ENCODE peak calls at places on chromosome 2, in seven cellular contexts. W is fibroblast of pulmonary artery, X is IMR-90, B is Calu3, Q is spleen, J is HFF-Myc, C is mucosa of descending colon. V is an unnamed sample.

GRCh38 chr2:10538224-10538894 is 90.2 kb upstream of the ODC1 start:
- DNase-seq in W (peak; percentile 44), X (peak; percentile 78), B (no peak), Q (peak; percentile 21), J (no peak), C (no peak), V (peak; percentile 21)

GRCh38 chr2:72921866-72922265 is 4.5 kb downstream of the EMX1 start:
- DNase-seq in W (no peak), X (no peak), B (no peak), Q (no peak), J (no peak), C (no peak), V (no peak)

GRCh38 chr2:128388414-128389032 is 69.9 kb upstream of the HS6ST1 start:
- DNase-seq in W (no peak), X (peak; percentile 16), B (no peak), Q (peak; percentile 63), J (no peak), C (peak; percentile 2), V (peak; percentile 53)

GRCh38 chr2:105895995-105896764 is 151.5 kb downstream of the NCK2 start:
- DNase-seq in W (no peak), X (no peak), B (no peak), Q (no peak), J (no peak), C (no peak), V (no peak)

GRCh38 chr2:62287895-62288589 is 92.1 kb downstream of the B3GNT2 start:
- DNase-seq in W (peak; percentile 39), X (no peak), B (peak; percentile 86), Q (no peak), J (peak; percentile 33), C (peak; percentile 77), V (peak; percentile 40)

GRCh38 chr2:167964650-167965404 is 282.6 kb downstream of the STK39 start:
- DNase-seq in W (peak; percentile 33), X (peak; percentile 18), B (no peak), Q (no peak), J (no peak), C (no peak), V (no peak)

GRCh38 chr2:235747868-235748144 is 254.0 kb downstream of the AGAP1 start:
- DNase-seq in W (peak; percentile 5), X (no peak), B (peak; percentile 21), Q (no peak), J (no peak), C (no peak), V (peak; percentile 18)

GRCh38 chr2:223998983-223999382 is 40.1 kb downstream of the SERPINE2 start:
- DNase-seq in W (no peak), X (no peak), B (no peak), Q (no peak), J (no peak), C (no peak), V (peak; percentile 74)

GRCh38 chr2:36701391-36701795 is 4.9 kb downstream of the VIT start:
- DNase-seq in W (no peak), X (peak; percentile 20), B (no peak), Q (no peak), J (no peak), C (no peak), V (no peak)

GRCh38 chr2:220192994-220193753 is 565.7 kb downstream of the SLC4A3 start:
- DNase-seq in W (peak; percentile 13), X (peak; percentile 13), B (peak; percentile 52), Q (no peak), J (no peak), C (no peak), V (no peak)

GRCh38 chr2:147511491-147511948 is 333.3 kb upstream of the ACVR2A start:
- DNase-seq in W (peak; percentile 2), X (no peak), B (no peak), Q (no peak), J (no peak), C (no peak), V (peak; percentile 36)

GRCh38 chr2:235467586-235467985 is 26.3 kb upstream of the AGAP1 start:
- DNase-seq in W (peak; percentile 73), X (peak; percentile 76), B (no peak), Q (no peak), J (no peak), C (no peak), V (peak; percentile 47)

GRCh38 chr2:230902180-230902899 is 22.7 kb downstream of the GPR55 start:
- DNase-seq in W (peak; percentile 84), X (peak; percentile 76), B (peak; percentile 50), Q (peak; percentile 81), J (peak; percentile 24), C (no peak), V (peak; percentile 48)

GRCh38 chr2:383888-384287 is 96.0 kb upstream of the ALKAL2 start:
- DNase-seq in W (no peak), X (no peak), B (peak; percentile 69), Q (no peak), J (no peak), C (peak; percentile 76), V (no peak)

GRCh38 chr2:201642086-201642578 is 1.2 kb downstream of the TMEM237 start:
- DNase-seq in W (no peak), X (no peak), B (no peak), Q (no peak), J (peak; percentile 25), C (no peak), V (no peak)

GRCh38 chr2:202824901-202825300 is 46.7 kb downstream of the ICA1L start:
- DNase-seq in W (no peak), X (peak; percentile 38), B (no peak), Q (no peak), J (no peak), C (no peak), V (peak; percentile 32)

GRCh38 chr2:7574385-7574784 is 657.2 kb downstream of the RNF144A start:
- DNase-seq in W (no peak), X (no peak), B (no peak), Q (no peak), J (no peak), C (no peak), V (no peak)

GRCh38 chr2:109591236-109591635 is 22.5 kb downstream of the SEPTIN10 start:
- DNase-seq in W (no peak), X (no peak), B (no peak), Q (no peak), J (no peak), C (no peak), V (no peak)

GRCh38 chr2:225566798-225567197 is 167.3 kb downstream of the NYAP2 start:
- DNase-seq in W (no peak), X (no peak), B (peak; percentile 5), Q (no peak), J (no peak), C (no peak), V (no peak)

GRCh38 chr2:163191372-163191771 is 352.8 kb upstream of the KCNH7 start:
- DNase-seq in W (peak; percentile 79), X (peak; percentile 50), B (peak; percentile 34), Q (no peak), J (no peak), C (no peak), V (peak; percentile 42)

GRCh38 chr2:135052997-135053474 is 944 bp downstream of the RAB3GAP1 start:
- DNase-seq in W (peak; percentile 10), X (no peak), B (no peak), Q (peak; percentile 80), J (no peak), C (peak; percentile 40), V (no peak)

GRCh38 chr2:36423619-36424120 is 68.1 kb downstream of the CRIM1 start:
- DNase-seq in W (no peak), X (no peak), B (no peak), Q (no peak), J (no peak), C (no peak), V (no peak)

DNA sequence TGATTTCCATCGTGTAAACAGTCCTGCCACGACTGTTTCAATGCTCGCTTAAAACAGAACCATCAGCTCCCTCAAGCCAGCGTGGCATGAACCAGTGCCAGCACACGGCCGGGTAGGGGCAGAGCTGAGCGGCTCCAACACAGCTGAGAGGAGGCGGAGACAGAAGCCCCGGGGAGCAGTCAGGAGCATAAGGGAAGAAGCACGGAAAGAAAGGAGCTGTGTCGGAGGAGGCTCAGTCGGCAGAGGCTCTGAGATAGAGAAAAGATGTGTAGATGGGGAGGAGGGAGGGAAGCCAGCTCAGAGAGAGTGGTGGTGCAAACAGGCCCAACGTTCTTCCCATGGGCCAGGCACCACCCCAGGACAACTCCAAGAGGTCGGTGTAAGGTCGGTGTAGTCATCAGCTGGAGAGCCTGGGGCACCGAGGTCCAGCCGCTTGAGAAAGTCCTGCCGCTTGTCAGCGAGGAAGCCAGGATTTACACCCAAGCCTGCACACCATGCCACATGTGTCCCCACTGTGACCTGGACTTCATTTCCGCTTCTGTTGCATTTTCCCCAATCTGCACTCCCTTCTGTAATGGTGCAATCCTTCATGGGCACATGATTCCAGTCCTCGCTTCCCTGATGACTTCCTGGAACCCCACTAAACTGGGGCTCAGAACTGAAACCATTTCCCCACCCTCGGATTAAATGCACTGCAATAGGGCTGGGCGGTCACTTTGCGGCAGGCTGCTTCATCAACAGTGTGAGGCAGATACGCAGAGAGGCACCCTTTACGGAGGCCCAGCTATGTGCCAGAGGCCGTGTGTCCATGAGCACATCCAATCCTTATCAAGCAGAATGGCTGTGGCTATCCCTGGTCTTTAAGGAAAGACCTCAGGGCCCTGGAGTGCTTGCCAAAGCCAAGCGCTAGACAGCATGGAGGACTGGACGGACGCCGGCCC is 43.5 kb downstream of the CYP27C1 start:
- DNase-seq in W (no peak), X (peak; percentile 32), B (no peak), Q (peak; percentile 69), J (no peak), C (no peak), V (no peak)
- TF ChIP-seq CTCF in W (no peak), X (no peak), B (no peak), Q (no peak), J (no peak), C (no peak), V (no peak)

GRCh38 chr2:216008387-216008786 is 5.0 kb downstream of the MREG start:
- DNase-seq in W (no peak), X (no peak), B (no peak), Q (no peak), J (no peak), C (no peak), V (no peak)
- TF ChIP-seq CTCF in W (no peak), X (no peak), B (no peak), Q (no peak), J (no peak), C (no peak), V (no peak)

GRCh38 chr2:218023636-218024035 is 20.8 kb upstream of the TNS1 start:
- DNase-seq in W (no peak), X (no peak), B (no peak), Q (peak; percentile 35), J (no peak), C (no peak), V (no peak)
- TF ChIP-seq CTCF in W (no peak), X (no peak), B (no peak), Q (no peak), J (no peak), C (no peak), V (no peak)

DNA sequence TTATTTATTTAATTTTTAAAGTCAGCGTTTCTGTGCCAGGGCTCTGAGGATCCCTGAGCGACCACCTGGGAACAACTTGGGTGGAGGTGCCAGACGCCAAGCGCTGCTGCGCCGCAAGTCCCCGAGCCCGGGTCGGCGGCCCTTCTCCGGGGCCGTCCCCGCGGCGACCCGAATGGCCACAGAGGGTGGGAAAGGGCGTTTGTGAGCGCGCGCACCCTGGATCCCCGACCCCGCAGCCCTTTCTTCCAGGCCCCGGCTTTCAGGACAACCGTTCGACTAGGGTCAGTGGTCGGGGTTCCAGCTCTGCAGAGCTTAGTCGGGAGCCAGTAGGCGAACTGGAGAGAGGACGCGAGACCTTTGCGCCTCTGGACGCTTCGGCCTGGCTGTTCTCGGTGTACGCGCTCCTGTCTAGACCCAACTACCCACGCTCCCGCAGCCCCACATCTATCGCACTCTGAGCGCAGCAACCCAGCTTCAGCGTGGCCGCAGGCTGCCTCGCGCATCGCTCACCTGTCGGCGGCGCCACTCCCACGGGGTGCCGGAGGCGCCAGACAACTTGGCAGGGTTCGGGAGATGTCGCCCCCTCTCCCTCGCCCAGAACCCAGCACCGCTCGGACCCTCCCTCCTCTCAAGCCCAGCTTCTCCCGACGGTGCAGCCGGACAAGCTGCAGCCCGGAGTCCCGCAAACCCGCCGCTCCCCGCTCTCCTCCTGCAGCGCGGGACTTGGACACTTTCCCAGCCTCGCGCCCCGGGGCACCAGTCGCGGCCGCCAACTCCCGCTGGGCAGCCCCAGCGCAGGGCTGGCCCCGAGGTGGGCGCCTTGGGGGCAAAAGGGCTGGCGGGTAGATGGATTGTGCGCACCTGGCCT is 785 bp downstream of the LYPD1 start:
- DNase-seq in W (peak; percentile 16), X (no peak), B (peak; percentile 67), Q (no peak), J (no peak), C (no peak), V (peak; percentile 43)
- TF ChIP-seq CTCF in W (no peak), X (no peak), B (peak; percentile 13), Q (no peak), J (no peak), C (no peak), V (no peak)

V was measured in fibroblast of lung.